ENCODE peak calls at places on chromosomes 7 and 10, in four cellular contexts. B is foreskin melanocyte, V is smooth muscle cell of the brain vasculature, H is AG04450. J is an unnamed sample.
A peak's percentile ranks its signal among the peaks of the same experiment; 100 is the strongest.

GRCh38 chr7:156662269-156662668 is 21.7 kb downstream of the RNF32 start:
- DNase-seq in B (no peak), V (no peak), H (no peak), J (no peak)

GRCh38 chr7:141674201-141674671 is 27.7 kb downstream of the DENND11 start:
- DNase-seq in B (no peak), V (no peak), H (no peak), J (no peak)

GRCh38 chr7:156004265-156005201 is 192.3 kb upstream of the SHH start:
- DNase-seq in B (no peak), V (no peak), H (no peak), J (no peak)

GRCh38 chr7:42566981-42567510 is 330.0 kb upstream of the GLI3 start:
- DNase-seq in B (no peak), V (no peak), H (no peak), J (no peak)

GRCh38 chr10:49037187-49037586 is 78.1 kb downstream of the VSTM4 start:
- DNase-seq in B (no peak), V (no peak), H (no peak), J (no peak)

GRCh38 chr7:138893258-138893657 is 87.9 kb downstream of the KIAA1549 start:
- DNase-seq in B (no peak), V (no peak), H (no peak), J (no peak)

GRCh38 chr10:32952541-32953276 is 5.3 kb downstream of the ITGB1 start:
- DNase-seq in B (no peak), V (no peak), H (no peak), J (no peak)

GRCh38 chr10:48497965-48498770 is 106.7 kb downstream of the ARHGAP22 start:
- DNase-seq in B (no peak), V (no peak), H (no peak), J (no peak)

GRCh38 chr10:92995509-92995908 is 65.1 kb upstream of the CYP26C1 start:
- DNase-seq in B (no peak), V (no peak), H (no peak), J (no peak)

GRCh38 chr10:70596110-70596798 is 6.3 kb downstream of the PRF1 start:
- DNase-seq in B (peak; percentile 42), V (no peak), H (no peak), J (no peak)

GRCh38 chr7:7654964-7655363 is 14.4 kb downstream of the UMAD1 start:
- DNase-seq in B (no peak), V (no peak), H (no peak), J (no peak)

GRCh38 chr10:15222511-15222910 is 54.0 kb upstream of the NMT2 start:
- DNase-seq in B (no peak), V (no peak), H (no peak), J (no peak)

GRCh38 chr10:53361936-53362335 is 589.4 kb upstream of the MBL2 start:
- DNase-seq in B (no peak), V (no peak), H (no peak), J (no peak)

GRCh38 chr7:30090111-30090510 is 44.7 kb upstream of the MTURN start:
- DNase-seq in B (no peak), V (no peak), H (no peak), J (no peak)

GRCh38 chr10:90579602-90580242 is 278.1 kb downstream of the HTR7 start:
- DNase-seq in B (no peak), V (no peak), H (no peak), J (no peak)

J was measured in omental fat pad.